ENCODE peak calls at places on chromosome 6, in five cellular contexts. One of them, this sample, is unnamed.
A peak's percentile ranks its signal among the peaks of the same experiment; 100 is the strongest.

GRCh38 chr6:166195861-166196238 is 28.2 kb upstream of the TBXT start:
- DNase-seq in occipital lobe: no peak
- DNase-seq in activated effector memory CD4-positive, alpha-beta T cell treated with Interleukin-2 at 50 U/mL for 16 hours: no peak
- DNase-seq in GM03348: no peak
- DNase-seq in effector memory CD8-positive, alpha-beta T cell: no peak
- DNase-seq in this sample: no peak

GRCh38 chr6:55212147-55212546 is 37.8 kb downstream of the HCRTR2 start:
- DNase-seq in occipital lobe: no peak
- DNase-seq in activated effector memory CD4-positive, alpha-beta T cell treated with Interleukin-2 at 50 U/mL for 16 hours: no peak
- DNase-seq in GM03348: no peak
- DNase-seq in effector memory CD8-positive, alpha-beta T cell: no peak
- DNase-seq in this sample: no peak

GRCh38 chr6:125201961-125202729 is 48.6 kb downstream of the TPD52L1 start:
- DNase-seq in occipital lobe: no peak
- DNase-seq in activated effector memory CD4-positive, alpha-beta T cell treated with Interleukin-2 at 50 U/mL for 16 hours: no peak
- DNase-seq in GM03348: peak; percentile 58
- DNase-seq in effector memory CD8-positive, alpha-beta T cell: no peak
- DNase-seq in this sample: no peak

GRCh38 chr6:113433506-113433991 is 423.6 kb upstream of the MARCKS start:
- DNase-seq in occipital lobe: no peak
- DNase-seq in activated effector memory CD4-positive, alpha-beta T cell treated with Interleukin-2 at 50 U/mL for 16 hours: no peak
- DNase-seq in effector memory CD8-positive, alpha-beta T cell: no peak
- DNase-seq in GM03348: peak; percentile 69
- DNase-seq in this sample: no peak

GRCh38 chr6:121437861-121438651 is 2.6 kb downstream of the GJA1 start:
- DNase-seq in effector memory CD8-positive, alpha-beta T cell: no peak
- DNase-seq in activated effector memory CD4-positive, alpha-beta T cell treated with Interleukin-2 at 50 U/mL for 16 hours: no peak
- DNase-seq in GM03348: peak; percentile 26
- DNase-seq in occipital lobe: no peak
- DNase-seq in this sample: no peak

GRCh38 chr6:4772750-4773149 is 3.5 kb upstream of the CDYL start:
- DNase-seq in activated effector memory CD4-positive, alpha-beta T cell treated with Interleukin-2 at 50 U/mL for 16 hours: no peak
- DNase-seq in GM03348: no peak
- DNase-seq in effector memory CD8-positive, alpha-beta T cell: no peak
- DNase-seq in occipital lobe: no peak
- DNase-seq in this sample: no peak

GRCh38 chr6:132780770-132781371 is 17.6 kb downstream of the SLC18B1 start:
- DNase-seq in effector memory CD8-positive, alpha-beta T cell: no peak
- DNase-seq in activated effector memory CD4-positive, alpha-beta T cell treated with Interleukin-2 at 50 U/mL for 16 hours: no peak
- DNase-seq in GM03348: peak; percentile 53
- DNase-seq in occipital lobe: no peak
- DNase-seq in this sample: no peak

GRCh38 chr6:167517546-167517945 is 192.7 kb downstream of the TTLL2 start:
- DNase-seq in occipital lobe: no peak
- DNase-seq in GM03348: no peak
- DNase-seq in effector memory CD8-positive, alpha-beta T cell: no peak
- DNase-seq in activated effector memory CD4-positive, alpha-beta T cell treated with Interleukin-2 at 50 U/mL for 16 hours: no peak
- DNase-seq in this sample: no peak

GRCh38 chr6:6397842-6398241 is 77.4 kb upstream of the F13A1 start:
- DNase-seq in GM03348: no peak
- DNase-seq in activated effector memory CD4-positive, alpha-beta T cell treated with Interleukin-2 at 50 U/mL for 16 hours: no peak
- DNase-seq in effector memory CD8-positive, alpha-beta T cell: no peak
- DNase-seq in occipital lobe: no peak
- DNase-seq in this sample: no peak

GRCh38 chr6:122170274-122170673 is 229.2 kb upstream of the HSF2 start:
- DNase-seq in occipital lobe: no peak
- DNase-seq in activated effector memory CD4-positive, alpha-beta T cell treated with Interleukin-2 at 50 U/mL for 16 hours: no peak
- DNase-seq in GM03348: no peak
- DNase-seq in effector memory CD8-positive, alpha-beta T cell: no peak
- DNase-seq in this sample: no peak

GRCh38 chr6:4466769-4467480 is 309.3 kb upstream of the CDYL start:
- DNase-seq in activated effector memory CD4-positive, alpha-beta T cell treated with Interleukin-2 at 50 U/mL for 16 hours: no peak
- DNase-seq in effector memory CD8-positive, alpha-beta T cell: no peak
- DNase-seq in occipital lobe: no peak
- DNase-seq in GM03348: no peak
- DNase-seq in this sample: no peak

GRCh38 chr6:106783631-106784566 is 154.5 kb downstream of the QRSL1 start:
- DNase-seq in occipital lobe: no peak
- DNase-seq in activated effector memory CD4-positive, alpha-beta T cell treated with Interleukin-2 at 50 U/mL for 16 hours: no peak
- DNase-seq in GM03348: no peak
- DNase-seq in effector memory CD8-positive, alpha-beta T cell: no peak
- DNase-seq in this sample: no peak

GRCh38 chr6:218153-219018 is 73.9 kb upstream of the DUSP22 start:
- DNase-seq in occipital lobe: no peak
- DNase-seq in GM03348: no peak
- DNase-seq in activated effector memory CD4-positive, alpha-beta T cell treated with Interleukin-2 at 50 U/mL for 16 hours: no peak
- DNase-seq in effector memory CD8-positive, alpha-beta T cell: no peak
- DNase-seq in this sample: no peak

GRCh38 chr6:163381118-163381751 is 33.3 kb upstream of the QKI start:
- DNase-seq in activated effector memory CD4-positive, alpha-beta T cell treated with Interleukin-2 at 50 U/mL for 16 hours: no peak
- DNase-seq in effector memory CD8-positive, alpha-beta T cell: no peak
- DNase-seq in occipital lobe: no peak
- DNase-seq in GM03348: no peak
- DNase-seq in this sample: no peak

GRCh38 chr6:12331951-12332749 is 42.0 kb downstream of the EDN1 start:
- DNase-seq in GM03348: no peak
- DNase-seq in occipital lobe: no peak
- DNase-seq in activated effector memory CD4-positive, alpha-beta T cell treated with Interleukin-2 at 50 U/mL for 16 hours: no peak
- DNase-seq in effector memory CD8-positive, alpha-beta T cell: no peak
- DNase-seq in this sample: no peak

GRCh38 chr6:45231660-45232059 is 96.5 kb upstream of the RUNX2 start:
- DNase-seq in occipital lobe: no peak
- DNase-seq in GM03348: no peak
- DNase-seq in activated effector memory CD4-positive, alpha-beta T cell treated with Interleukin-2 at 50 U/mL for 16 hours: no peak
- DNase-seq in effector memory CD8-positive, alpha-beta T cell: no peak
- DNase-seq in this sample: no peak

GRCh38 chr6:81978230-81978629 is 225.7 kb upstream of the TENT5A start:
- DNase-seq in GM03348: no peak
- DNase-seq in effector memory CD8-positive, alpha-beta T cell: no peak
- DNase-seq in activated effector memory CD4-positive, alpha-beta T cell treated with Interleukin-2 at 50 U/mL for 16 hours: no peak
- DNase-seq in occipital lobe: no peak
- DNase-seq in this sample: no peak

GRCh38 chr6:148952147-148953041 is 205.6 kb downstream of the UST start:
- DNase-seq in effector memory CD8-positive, alpha-beta T cell: no peak
- DNase-seq in occipital lobe: no peak
- DNase-seq in GM03348: peak; percentile 70
- DNase-seq in activated effector memory CD4-positive, alpha-beta T cell treated with Interleukin-2 at 50 U/mL for 16 hours: no peak
- DNase-seq in this sample: no peak

GRCh38 chr6:148157841-148158240 is 184.8 kb upstream of the SASH1 start:
- DNase-seq in activated effector memory CD4-positive, alpha-beta T cell treated with Interleukin-2 at 50 U/mL for 16 hours: no peak
- DNase-seq in occipital lobe: no peak
- DNase-seq in effector memory CD8-positive, alpha-beta T cell: no peak
- DNase-seq in GM03348: no peak
- DNase-seq in this sample: no peak

GRCh38 chr6:53961679-53962370 is 149.4 kb upstream of the MLIP start:
- DNase-seq in effector memory CD8-positive, alpha-beta T cell: no peak
- DNase-seq in activated effector memory CD4-positive, alpha-beta T cell treated with Interleukin-2 at 50 U/mL for 16 hours: no peak
- DNase-seq in GM03348: peak; percentile 79
- DNase-seq in occipital lobe: no peak
- DNase-seq in this sample: no peak

GRCh38 chr6:40819182-40819834 is 219.7 kb downstream of the UNC5CL start:
- DNase-seq in activated effector memory CD4-positive, alpha-beta T cell treated with Interleukin-2 at 50 U/mL for 16 hours: no peak
- DNase-seq in occipital lobe: no peak
- DNase-seq in GM03348: no peak
- DNase-seq in effector memory CD8-positive, alpha-beta T cell: no peak
- DNase-seq in this sample: no peak

GRCh38 chr6:18211338-18211737 is 53.0 kb downstream of the DEK start:
- DNase-seq in GM03348: no peak
- DNase-seq in activated effector memory CD4-positive, alpha-beta T cell treated with Interleukin-2 at 50 U/mL for 16 hours: no peak
- DNase-seq in effector memory CD8-positive, alpha-beta T cell: no peak
- DNase-seq in occipital lobe: no peak
- DNase-seq in this sample: no peak

GRCh38 chr6:110475255-110475654 is 1.2 kb downstream of the SLC22A16 start:
- DNase-seq in activated effector memory CD4-positive, alpha-beta T cell treated with Interleukin-2 at 50 U/mL for 16 hours: no peak
- DNase-seq in GM03348: no peak
- DNase-seq in effector memory CD8-positive, alpha-beta T cell: no peak
- DNase-seq in occipital lobe: no peak
- DNase-seq in this sample: no peak

GRCh38 chr6:45763281-45763680 is 252.4 kb downstream of the CLIC5 start:
- DNase-seq in occipital lobe: no peak
- DNase-seq in effector memory CD8-positive, alpha-beta T cell: no peak
- DNase-seq in GM03348: no peak
- DNase-seq in activated effector memory CD4-positive, alpha-beta T cell treated with Interleukin-2 at 50 U/mL for 16 hours: no peak
- DNase-seq in this sample: no peak

GRCh38 chr6:14060971-14061370 is 56.6 kb upstream of the CD83 start:
- DNase-seq in effector memory CD8-positive, alpha-beta T cell: no peak
- DNase-seq in activated effector memory CD4-positive, alpha-beta T cell treated with Interleukin-2 at 50 U/mL for 16 hours: no peak
- DNase-seq in occipital lobe: no peak
- DNase-seq in GM03348: no peak
- DNase-seq in this sample: no peak

GRCh38 chr6:161301338-161301737 is 27.5 kb upstream of the AGPAT4 start:
- DNase-seq in occipital lobe: no peak
- DNase-seq in effector memory CD8-positive, alpha-beta T cell: no peak
- DNase-seq in activated effector memory CD4-positive, alpha-beta T cell treated with Interleukin-2 at 50 U/mL for 16 hours: no peak
- DNase-seq in GM03348: peak; percentile 84
- DNase-seq in this sample: no peak

GRCh38 chr6:151765444-151765886 is 42.0 kb upstream of the ESR1 start:
- DNase-seq in GM03348: peak; percentile 83
- DNase-seq in effector memory CD8-positive, alpha-beta T cell: peak; percentile 17
- DNase-seq in occipital lobe: no peak
- DNase-seq in activated effector memory CD4-positive, alpha-beta T cell treated with Interleukin-2 at 50 U/mL for 16 hours: no peak
- DNase-seq in this sample: no peak

GRCh38 chr6:21538186-21538798 is 55.3 kb upstream of the SOX4 start:
- DNase-seq in activated effector memory CD4-positive, alpha-beta T cell treated with Interleukin-2 at 50 U/mL for 16 hours: no peak
- DNase-seq in occipital lobe: no peak
- DNase-seq in GM03348: peak; percentile 20
- DNase-seq in effector memory CD8-positive, alpha-beta T cell: no peak
- DNase-seq in this sample: no peak

GRCh38 chr6:72149715-72150114 is 263.4 kb downstream of the RIMS1 start:
- DNase-seq in effector memory CD8-positive, alpha-beta T cell: no peak
- DNase-seq in GM03348: no peak
- DNase-seq in activated effector memory CD4-positive, alpha-beta T cell treated with Interleukin-2 at 50 U/mL for 16 hours: no peak
- DNase-seq in occipital lobe: no peak
- DNase-seq in this sample: no peak